ENCODE peak calls at places on chromosomes 2 and 18, in ten cellular contexts. One of them, this sample, is unnamed.

GRCh38 chr2:44753552-44754285 is 187.8 kb upstream of the SIX3 start:
- DNase-seq in AG09309: no peak
- DNase-seq in HCT116: no peak
- DNase-seq in heart right ventricle: no peak
- DNase-seq in tibial artery: no peak
- DNase-seq in astrocyte of the spinal cord: peak; percentile 65
- DNase-seq in A549: no peak
- DNase-seq in IMR-90: no peak
- DNase-seq in endodermal cell: no peak
- DNase-seq in heart left ventricle: no peak
- DNase-seq in this sample: no peak

GRCh38 chr2:229815858-229816257 is 101.5 kb upstream of the DNER start:
- DNase-seq in A549: peak; percentile 9
- DNase-seq in AG09309: no peak
- DNase-seq in heart left ventricle: no peak
- DNase-seq in tibial artery: no peak
- DNase-seq in heart right ventricle: no peak
- DNase-seq in endodermal cell: no peak
- DNase-seq in IMR-90: peak; percentile 59
- DNase-seq in astrocyte of the spinal cord: peak; percentile 46
- DNase-seq in HCT116: peak; percentile 3
- DNase-seq in this sample: no peak

GRCh38 chr2:101883860-101884259 is 107.9 kb upstream of the IL1R2 start:
- DNase-seq in astrocyte of the spinal cord: peak; percentile 54
- DNase-seq in IMR-90: peak; percentile 59
- DNase-seq in HCT116: peak; percentile 8
- DNase-seq in A549: peak; percentile 51
- DNase-seq in endodermal cell: no peak
- DNase-seq in heart right ventricle: no peak
- DNase-seq in AG09309: peak; percentile 31
- DNase-seq in tibial artery: no peak
- DNase-seq in heart left ventricle: no peak
- DNase-seq in this sample: peak; percentile 21

GRCh38 chr2:206823178-206823577 is 57.8 kb downstream of the FASTKD2 start:
- DNase-seq in astrocyte of the spinal cord: no peak
- DNase-seq in heart right ventricle: no peak
- DNase-seq in endodermal cell: no peak
- DNase-seq in A549: no peak
- DNase-seq in tibial artery: peak; percentile 25
- DNase-seq in AG09309: no peak
- DNase-seq in heart left ventricle: peak; percentile 36
- DNase-seq in IMR-90: no peak
- DNase-seq in HCT116: no peak
- DNase-seq in this sample: no peak

GRCh38 chr2:184178229-184178628 is 420.1 kb upstream of the ZNF804A start:
- DNase-seq in A549: peak; percentile 3
- DNase-seq in astrocyte of the spinal cord: no peak
- DNase-seq in heart left ventricle: no peak
- DNase-seq in endodermal cell: no peak
- DNase-seq in IMR-90: no peak
- DNase-seq in tibial artery: no peak
- DNase-seq in HCT116: no peak
- DNase-seq in heart right ventricle: no peak
- DNase-seq in AG09309: no peak
- DNase-seq in this sample: no peak

GRCh38 chr2:127901339-127902072 is 15.8 kb upstream of the AMMECR1L start:
- DNase-seq in heart right ventricle: peak; percentile 61
- DNase-seq in tibial artery: peak; percentile 64
- DNase-seq in astrocyte of the spinal cord: peak; percentile 34
- DNase-seq in HCT116: no peak
- DNase-seq in heart left ventricle: peak; percentile 75
- DNase-seq in A549: no peak
- DNase-seq in AG09309: no peak
- DNase-seq in endodermal cell: no peak
- DNase-seq in IMR-90: peak; percentile 30
- DNase-seq in this sample: peak; percentile 94

GRCh38 chr2:172178035-172178434 is 75.3 kb upstream of the DLX2 start:
- DNase-seq in heart left ventricle: no peak
- DNase-seq in tibial artery: no peak
- DNase-seq in astrocyte of the spinal cord: peak; percentile 37
- DNase-seq in IMR-90: peak; percentile 73
- DNase-seq in HCT116: no peak
- DNase-seq in endodermal cell: no peak
- DNase-seq in A549: no peak
- DNase-seq in AG09309: no peak
- DNase-seq in heart right ventricle: no peak
- DNase-seq in this sample: no peak

GRCh38 chr2:55109219-55109891 is 59.1 kb upstream of the RTN4 start:
- DNase-seq in astrocyte of the spinal cord: peak; percentile 63
- DNase-seq in heart left ventricle: no peak
- DNase-seq in IMR-90: peak; percentile 92
- DNase-seq in HCT116: no peak
- DNase-seq in A549: peak; percentile 91
- DNase-seq in endodermal cell: no peak
- DNase-seq in AG09309: no peak
- DNase-seq in heart right ventricle: no peak
- DNase-seq in tibial artery: no peak
- DNase-seq in this sample: peak; percentile 57

GRCh38 chr18:10365021-10365420 is 89.4 kb upstream of the APCDD1 start:
- DNase-seq in astrocyte of the spinal cord: no peak
- DNase-seq in endodermal cell: no peak
- DNase-seq in heart right ventricle: no peak
- DNase-seq in HCT116: no peak
- DNase-seq in A549: no peak
- DNase-seq in heart left ventricle: no peak
- DNase-seq in tibial artery: no peak
- DNase-seq in IMR-90: no peak
- DNase-seq in AG09309: no peak
- DNase-seq in this sample: no peak

GRCh38 chr2:180411631-180412030 is 404.5 kb upstream of the CWC22 start:
- DNase-seq in heart left ventricle: no peak
- DNase-seq in astrocyte of the spinal cord: no peak
- DNase-seq in endodermal cell: no peak
- DNase-seq in AG09309: no peak
- DNase-seq in IMR-90: no peak
- DNase-seq in heart right ventricle: no peak
- DNase-seq in tibial artery: no peak
- DNase-seq in A549: no peak
- DNase-seq in HCT116: no peak
- DNase-seq in this sample: no peak

GRCh38 chr2:200845194-200845593 is 19.3 kb downstream of the CLK1 start:
- DNase-seq in heart left ventricle: no peak
- DNase-seq in HCT116: no peak
- DNase-seq in A549: no peak
- DNase-seq in AG09309: no peak
- DNase-seq in endodermal cell: no peak
- DNase-seq in IMR-90: no peak
- DNase-seq in heart right ventricle: no peak
- DNase-seq in tibial artery: no peak
- DNase-seq in astrocyte of the spinal cord: no peak
- DNase-seq in this sample: no peak

DNA sequence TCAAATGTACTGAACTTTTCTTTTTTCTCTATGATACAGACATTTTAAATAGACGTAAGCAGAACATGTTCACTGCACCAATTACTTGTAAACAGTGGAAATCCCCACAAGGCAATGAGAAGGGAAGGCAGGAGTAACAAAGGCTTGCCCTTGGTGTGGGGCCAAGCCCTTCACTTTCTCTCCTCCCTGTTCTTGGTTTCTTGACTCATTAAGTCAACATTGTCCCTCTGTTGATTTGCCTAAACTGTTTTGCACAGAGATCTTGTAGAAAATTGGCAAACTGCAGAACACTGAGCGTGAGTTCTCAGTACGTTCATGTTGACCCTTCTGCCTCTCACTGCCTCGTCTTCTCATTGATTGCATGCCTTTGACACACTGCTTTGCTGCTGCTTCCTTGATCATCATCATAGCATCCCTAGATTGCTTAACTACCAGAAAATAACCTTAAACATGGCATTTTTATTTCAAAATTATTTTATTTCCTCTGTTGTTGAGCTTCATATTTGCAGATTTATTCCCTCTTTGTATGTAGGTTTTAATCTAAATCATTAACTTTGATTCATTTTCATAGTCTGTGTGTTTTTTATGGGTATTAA is 257.7 kb downstream of the PTGR3 start:
- DNase-seq in astrocyte of the spinal cord: peak; percentile 98
- DNase-seq in A549: peak; percentile 69
- DNase-seq in endodermal cell: no peak
- DNase-seq in heart left ventricle: no peak
- DNase-seq in HCT116: no peak
- DNase-seq in AG09309: peak; percentile 59
- DNase-seq in IMR-90: peak; percentile 99
- DNase-seq in heart right ventricle: no peak
- DNase-seq in tibial artery: peak; percentile 55
- DNase-seq in this sample: peak; percentile 77
- H3K4me3 ChIP-seq in astrocyte of the spinal cord: no peak overlapping the region
- H3K4me3 ChIP-seq in A549: no peak overlapping the region
- H3K4me3 ChIP-seq in endodermal cell: no peak overlapping the region
- H3K4me3 ChIP-seq in heart left ventricle: no peak overlapping the region
- H3K4me3 ChIP-seq in HCT116: no peak overlapping the region
- H3K4me3 ChIP-seq in AG09309: no peak overlapping the region
- H3K4me3 ChIP-seq in IMR-90: no peak overlapping the region
- H3K4me3 ChIP-seq in heart right ventricle: no peak overlapping the region
- H3K4me3 ChIP-seq in tibial artery: peak overlapping the region; percentile 5
- H3K4me3 ChIP-seq in this sample: no peak overlapping the region

GRCh38 chr2:140506606-140507005 is 1624.2 kb downstream of the LRP1B start:
- DNase-seq in AG09309: peak; percentile 1
- DNase-seq in HCT116: no peak
- DNase-seq in heart left ventricle: no peak
- DNase-seq in IMR-90: peak; percentile 60
- DNase-seq in tibial artery: no peak
- DNase-seq in astrocyte of the spinal cord: peak; percentile 87
- DNase-seq in A549: peak; percentile 29
- DNase-seq in endodermal cell: no peak
- DNase-seq in heart right ventricle: no peak
- DNase-seq in this sample: no peak

GRCh38 chr2:140508756-140509155 is 1622.1 kb downstream of the LRP1B start:
- DNase-seq in IMR-90: no peak
- DNase-seq in astrocyte of the spinal cord: no peak
- DNase-seq in AG09309: no peak
- DNase-seq in heart right ventricle: no peak
- DNase-seq in HCT116: no peak
- DNase-seq in tibial artery: no peak
- DNase-seq in endodermal cell: no peak
- DNase-seq in A549: no peak
- DNase-seq in heart left ventricle: no peak
- DNase-seq in this sample: no peak

GRCh38 chr2:140498360-140498759 is 1632.5 kb downstream of the LRP1B start:
- DNase-seq in tibial artery: no peak
- DNase-seq in IMR-90: no peak
- DNase-seq in heart left ventricle: no peak
- DNase-seq in endodermal cell: no peak
- DNase-seq in HCT116: no peak
- DNase-seq in astrocyte of the spinal cord: no peak
- DNase-seq in A549: no peak
- DNase-seq in AG09309: no peak
- DNase-seq in heart right ventricle: no peak
- DNase-seq in this sample: no peak

GRCh38 chr2:140504596-140504995 is 1626.2 kb downstream of the LRP1B start:
- DNase-seq in heart left ventricle: no peak
- DNase-seq in A549: no peak
- DNase-seq in HCT116: no peak
- DNase-seq in endodermal cell: no peak
- DNase-seq in astrocyte of the spinal cord: peak; percentile 20
- DNase-seq in heart right ventricle: no peak
- DNase-seq in tibial artery: no peak
- DNase-seq in IMR-90: no peak
- DNase-seq in AG09309: no peak
- DNase-seq in this sample: no peak

DNA sequence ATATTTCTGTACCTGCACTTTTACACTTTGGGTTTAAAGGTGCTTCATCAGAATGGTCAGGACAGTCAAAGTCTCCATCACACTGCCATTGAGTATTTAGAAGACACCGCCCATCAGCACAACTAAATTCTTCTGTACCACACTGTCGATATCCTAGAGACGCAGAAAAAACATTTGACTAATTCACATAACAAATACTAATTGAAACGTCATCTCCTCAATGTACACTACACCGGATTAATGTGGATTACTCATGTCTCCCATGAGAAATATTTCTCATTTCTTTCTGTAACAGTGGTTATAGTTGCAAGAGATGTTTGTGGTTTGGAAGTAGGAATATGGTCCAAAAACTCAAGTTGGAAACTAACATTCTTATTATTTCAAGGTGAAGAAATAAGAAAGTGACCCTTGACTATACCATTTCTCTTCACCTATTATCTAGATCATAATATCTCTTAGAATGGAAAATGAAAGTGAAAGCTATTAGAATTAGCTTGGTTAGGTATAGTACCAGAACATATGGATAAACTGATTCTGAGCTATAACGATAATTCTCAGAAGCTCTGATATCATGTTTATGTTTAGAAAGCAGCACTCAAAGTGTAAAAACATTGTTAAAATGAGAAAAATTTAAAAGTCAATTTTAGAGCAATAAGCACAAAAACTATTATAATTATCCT is 1627.7 kb downstream of the LRP1B start:
- DNase-seq in IMR-90: peak; percentile 56
- DNase-seq in endodermal cell: no peak
- DNase-seq in HCT116: no peak
- DNase-seq in heart right ventricle: no peak
- DNase-seq in tibial artery: no peak
- DNase-seq in AG09309: peak; percentile 1
- DNase-seq in heart left ventricle: no peak
- DNase-seq in astrocyte of the spinal cord: peak; percentile 95
- DNase-seq in A549: no peak
- DNase-seq in this sample: no peak
- H3K4me3 ChIP-seq in IMR-90: no peak overlapping the region
- H3K4me3 ChIP-seq in endodermal cell: no peak overlapping the region
- H3K4me3 ChIP-seq in HCT116: no peak overlapping the region
- H3K4me3 ChIP-seq in heart right ventricle: no peak overlapping the region
- H3K4me3 ChIP-seq in tibial artery: no peak overlapping the region
- H3K4me3 ChIP-seq in AG09309: no peak overlapping the region
- H3K4me3 ChIP-seq in heart left ventricle: no peak overlapping the region
- H3K4me3 ChIP-seq in astrocyte of the spinal cord: no peak overlapping the region
- H3K4me3 ChIP-seq in A549: no peak overlapping the region
- H3K4me3 ChIP-seq in this sample: no peak overlapping the region

GRCh38 chr18:76752400-76752799 is 70.0 kb upstream of the ZNF236 start:
- DNase-seq in A549: no peak
- DNase-seq in HCT116: no peak
- DNase-seq in heart right ventricle: no peak
- DNase-seq in astrocyte of the spinal cord: no peak
- DNase-seq in IMR-90: no peak
- DNase-seq in AG09309: no peak
- DNase-seq in heart left ventricle: no peak
- DNase-seq in tibial artery: no peak
- DNase-seq in endodermal cell: no peak
- DNase-seq in this sample: no peak
- H3K4me3 ChIP-seq in A549: no peak overlapping the region
- H3K4me3 ChIP-seq in HCT116: no peak overlapping the region
- H3K4me3 ChIP-seq in heart right ventricle: no peak overlapping the region
- H3K4me3 ChIP-seq in astrocyte of the spinal cord: no peak overlapping the region
- H3K4me3 ChIP-seq in IMR-90: no peak overlapping the region
- H3K4me3 ChIP-seq in AG09309: no peak overlapping the region
- H3K4me3 ChIP-seq in heart left ventricle: no peak overlapping the region
- H3K4me3 ChIP-seq in tibial artery: no peak overlapping the region
- H3K4me3 ChIP-seq in endodermal cell: no peak overlapping the region
- H3K4me3 ChIP-seq in this sample: no peak overlapping the region

DNA sequence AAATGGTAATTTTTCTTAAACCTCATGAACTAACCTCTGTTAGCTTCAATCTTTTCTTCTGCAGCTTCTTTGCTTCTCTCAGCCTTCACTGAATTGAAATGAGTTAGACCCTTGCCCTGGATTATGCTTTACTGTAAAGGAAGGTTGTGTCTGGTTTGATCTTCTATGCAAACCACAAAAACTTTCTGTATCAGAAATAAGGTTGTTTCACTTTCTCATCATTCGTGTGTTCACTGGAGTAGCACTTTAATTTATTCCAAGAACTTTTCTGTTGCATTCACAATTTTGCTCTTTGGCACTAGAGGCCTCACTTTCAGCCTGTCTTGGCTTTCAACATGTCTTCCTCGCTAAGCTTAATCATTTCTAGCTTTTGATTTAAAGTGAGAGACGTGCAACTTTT is 365.3 kb downstream of the TDRD15 start:
- DNase-seq in astrocyte of the spinal cord: no peak
- DNase-seq in tibial artery: no peak
- DNase-seq in endodermal cell: no peak
- DNase-seq in HCT116: no peak
- DNase-seq in heart right ventricle: no peak
- DNase-seq in heart left ventricle: no peak
- DNase-seq in IMR-90: no peak
- DNase-seq in A549: no peak
- DNase-seq in AG09309: no peak
- DNase-seq in this sample: no peak
- H3K4me3 ChIP-seq in astrocyte of the spinal cord: no peak overlapping the region
- H3K4me3 ChIP-seq in tibial artery: no peak overlapping the region
- H3K4me3 ChIP-seq in endodermal cell: no peak overlapping the region
- H3K4me3 ChIP-seq in HCT116: no peak overlapping the region
- H3K4me3 ChIP-seq in heart right ventricle: no peak overlapping the region
- H3K4me3 ChIP-seq in heart left ventricle: no peak overlapping the region
- H3K4me3 ChIP-seq in IMR-90: no peak overlapping the region
- H3K4me3 ChIP-seq in A549: no peak overlapping the region
- H3K4me3 ChIP-seq in AG09309: no peak overlapping the region
- H3K4me3 ChIP-seq in this sample: no peak overlapping the region

This sample was measured in body of pancreas.